ENCODE peak calls at places on chromosome 18, in seven cellular contexts. B, S, X, Y, K, V and D are unnamed samples.

GRCh38 chr18:42108071-42108470 is 153.0 kb downstream of the PIK3C3 start:
- DNase-seq in V (no peak), Y (no peak), K (peak), B (no peak), S (no peak), X (no peak), D (peak)

GRCh38 chr18:24627644-24628315 is 167.3 kb downstream of the HRH4 start:
- DNase-seq in S (peak), K (no peak), X (no peak), B (no peak), Y (no peak), V (peak), D (peak)

GRCh38 chr18:43274526-43274925 is 2.8 kb downstream of the SYT4 start:
- DNase-seq in B (no peak), K (no peak), Y (no peak), V (no peak), X (no peak), S (no peak), D (no peak)

GRCh38 chr18:1663879-1664705 is 759.4 kb downstream of the ADCYAP1 start:
- DNase-seq in V (peak), K (no peak), S (peak), X (no peak), B (peak), Y (peak), D (no peak)

GRCh38 chr18:4020026-4020425 is 435.1 kb downstream of the DLGAP1 start:
- DNase-seq in V (no peak), X (no peak), B (no peak), Y (no peak), S (no peak), K (no peak), D (no peak)

GRCh38 chr18:58045265-58046086 is 1.4 kb downstream of the NEDD4L start:
- DNase-seq in K (no peak), B (peak), S (no peak), V (peak), X (peak), Y (peak), D (peak)

GRCh38 chr18:24633121-24633520 is 172.7 kb downstream of the HRH4 start:
- DNase-seq in X (no peak), Y (no peak), B (no peak), S (peak), K (no peak), V (peak), D (peak)

GRCh38 chr18:31634331-31634713 is 42.6 kb downstream of the TTR start:
- DNase-seq in B (no peak), V (no peak), X (no peak), S (no peak), K (no peak), Y (no peak), D (no peak)

GRCh38 chr18:78642561-78643398 is 336.8 kb upstream of the SALL3 start:
- DNase-seq in V (no peak), X (no peak), S (no peak), B (no peak), Y (no peak), K (no peak), D (no peak)

GRCh38 chr18:55233850-55234249 is 274.6 kb upstream of the CCDC68 start:
- DNase-seq in V (peak), X (no peak), B (peak), S (peak), K (no peak), Y (no peak), D (no peak)

GRCh38 chr18:3492721-3493120 is 42.7 kb downstream of the TGIF1 start:
- DNase-seq in K (no peak), B (no peak), Y (no peak), S (no peak), V (no peak), X (no peak), D (no peak)

GRCh38 chr18:45688834-45689233 is 35.1 kb upstream of the SLC14A1 start:
- DNase-seq in S (no peak), B (no peak), X (peak), V (no peak), K (no peak), Y (no peak), D (no peak)

GRCh38 chr18:39622431-39622830 is 2056.8 kb upstream of the CELF4 start:
- DNase-seq in X (no peak), S (no peak), K (no peak), V (no peak), B (no peak), Y (no peak), D (no peak)

GRCh38 chr18:37346048-37346447 is 219.6 kb downstream of the CELF4 start:
- DNase-seq in X (no peak), Y (no peak), B (no peak), K (no peak), V (no peak), S (no peak), D (no peak)

GRCh38 chr18:78979682-78980278 is at the start of gene SALL3:
- DNase-seq in S (no peak), V (no peak), B (no peak), K (no peak), Y (no peak), X (no peak), D (no peak)

GRCh38 chr18:74146756-74147155 is 878 bp downstream of the FBXO15 start:
- DNase-seq in X (no peak), K (no peak), V (peak), B (no peak), Y (no peak), S (peak), D (no peak)

GRCh38 chr18:3541549-3542386 is 91.8 kb downstream of the TGIF1 start:
- DNase-seq in K (no peak), B (peak), V (no peak), Y (no peak), X (no peak), S (no peak), D (no peak)

GRCh38 chr18:13136689-13137040 is 81.9 kb upstream of the LDLRAD4 start:
- DNase-seq in S (no peak), V (no peak), B (no peak), Y (peak), K (no peak), X (no peak), D (no peak)

GRCh38 chr18:7642491-7642890 is 75.4 kb downstream of the PTPRM start:
- DNase-seq in X (no peak), K (no peak), V (no peak), Y (no peak), S (no peak), B (no peak), D (no peak)

GRCh38 chr18:7336616-7337015 is 105.7 kb downstream of the LRRC30 start:
- DNase-seq in K (no peak), S (no peak), X (no peak), Y (no peak), B (no peak), V (no peak), D (no peak)

GRCh38 chr18:48351216-48352050 is 57.8 kb downstream of the ZBTB7C start:
- DNase-seq in S (no peak), V (no peak), X (no peak), K (no peak), B (no peak), Y (no peak), D (no peak)

GRCh38 chr18:51498085-51498855 is 300.8 kb upstream of the MEX3C start:
- DNase-seq in S (no peak), Y (no peak), B (no peak), V (no peak), K (peak), X (no peak), D (no peak)

GRCh38 chr18:72848534-72849237 is 19.1 kb downstream of the NETO1 start:
- DNase-seq in V (no peak), Y (no peak), K (no peak), S (peak), X (no peak), B (peak), D (no peak)

GRCh38 chr18:40577255-40577654 is 1377.8 kb upstream of the PIK3C3 start:
- DNase-seq in X (no peak), K (no peak), V (peak), S (peak), Y (no peak), B (no peak), D (no peak)

GRCh38 chr18:47530695-47531094 is 279.2 kb upstream of the SKOR2 start:
- DNase-seq in B (no peak), X (no peak), K (no peak), V (no peak), S (no peak), Y (no peak), D (no peak)

GRCh38 chr18:6672909-6673308 is 56.6 kb upstream of the ARHGAP28 start:
- DNase-seq in Y (no peak), K (no peak), S (no peak), B (no peak), V (no peak), X (no peak), D (no peak)

GRCh38 chr18:73768043-73768442 is 379.6 kb downstream of the FBXO15 start:
- DNase-seq in B (no peak), Y (no peak), S (no peak), K (no peak), V (no peak), X (no peak), D (no peak)

GRCh38 chr18:55997156-55997561 is 409.2 kb upstream of the TCF4 start:
- DNase-seq in S (no peak), V (no peak), X (no peak), Y (no peak), K (no peak), B (peak), D (no peak)

GRCh38 chr18:70659026-70659726 is 370.3 kb downstream of the SOCS6 start:
- DNase-seq in X (peak), B (no peak), Y (no peak), V (no peak), K (no peak), S (no peak), D (no peak)

GRCh38 chr18:72762505-72763122 is 105.2 kb downstream of the NETO1 start:
- DNase-seq in K (peak), V (peak), B (peak), Y (no peak), X (no peak), S (no peak), D (peak)

GRCh38 chr18:48789259-48789812 is 161.4 kb downstream of the SMAD7 start:
- DNase-seq in K (no peak), Y (no peak), V (no peak), X (no peak), S (no peak), B (no peak), D (no peak)

GRCh38 chr18:78183815-78184214 is 795.8 kb upstream of the SALL3 start:
- DNase-seq in V (no peak), B (no peak), S (no peak), X (no peak), Y (no peak), K (no peak), D (no peak)

GRCh38 chr18:42141439-42141838 is 186.4 kb downstream of the PIK3C3 start:
- DNase-seq in X (no peak), B (no peak), K (no peak), Y (no peak), V (peak), S (peak), D (no peak)

GRCh38 chr18:11501352-11501751 is 108.0 kb upstream of the SLC35G4 start:
- DNase-seq in V (no peak), Y (no peak), K (no peak), S (no peak), X (no peak), B (no peak), D (no peak)